ENCODE peak calls at places on chromosome 1, in seven cellular contexts. W is HCT116, C is HepG2, B is OCI-LY7, N is astrocyte, L is GM23338, J is IMR-90. M is an unnamed sample. For H3K4me1, the result is how much of the 10 kb centered on the place peaks cover.

GRCh38 chr1:25732821-25733220 is 67.2 kb upstream of the SELENON start:
- DNase-seq in B (no peak), L (no peak), C (no peak), J (no peak), W (no peak), N (no peak), M (no peak)

GRCh38 chr1:182255494-182255893 is 136.1 kb downstream of the GLUL start:
- DNase-seq in C (no peak), W (no peak), J (no peak), L (no peak), B (no peak), N (no peak), M (no peak)

GRCh38 chr1:47842228-47842627 is 155.0 kb downstream of the TRABD2B start:
- DNase-seq in C (no peak), W (no peak), L (no peak), N (no peak), B (no peak), J (no peak), M (no peak)

GRCh38 chr1:100147875-100148274 is 14.9 kb downstream of the TRMT13 start:
- DNase-seq in W (no peak), L (peak), J (no peak), B (no peak), N (no peak), C (no peak), M (no peak)

GRCh38 chr1:92314024-92314423 is 15.2 kb downstream of the RPAP2 start:
- DNase-seq in L (no peak), C (no peak), N (no peak), W (no peak), B (no peak), J (no peak), M (no peak)

GRCh38 chr1:38089712-38090360 is 43.2 kb upstream of the POU3F1 start:
- DNase-seq in J (no peak), W (no peak), N (no peak), L (no peak), B (no peak), C (no peak), M (no peak)

GRCh38 chr1:103900005-103900404 is 150.3 kb downstream of the AMY1C start:
- DNase-seq in B (no peak), J (no peak), W (no peak), L (no peak), N (no peak), C (no peak), M (no peak)

GRCh38 chr1:26053718-26054572 is 8.0 kb upstream of the SLC30A2 start:
- DNase-seq in B (no peak), C (no peak), N (no peak), J (no peak), W (no peak), L (peak), M (no peak)

GRCh38 chr1:92707709-92708108 is 77.2 kb downstream of the EVI5 start:
- DNase-seq in W (no peak), B (no peak), L (no peak), J (no peak), C (no peak), N (no peak), M (no peak)

GRCh38 chr1:83500987-83501591 is 497.8 kb downstream of the TTLL7 start:
- DNase-seq in N (no peak), J (no peak), B (no peak), C (no peak), L (no peak), W (no peak), M (no peak)

GRCh38 chr1:91005285-91005684 is 16.6 kb downstream of the ZNF644 start:
- DNase-seq in N (no peak), W (no peak), C (no peak), L (no peak), J (no peak), B (no peak), M (no peak)
- H2AFZ ChIP-seq in N (no peak), W (no peak), C (no peak), L (no peak), J (no peak), B (no peak), M (no peak)

GRCh38 chr1:33263890-33264504 is 7.7 kb downstream of the ZNF362 start:
- DNase-seq in N (no peak), C (no peak), L (no peak), W (no peak), J (no peak), B (no peak), M (no peak)
- H3K4me1 ChIP-seq in N (under half), C (half or more), L (under half), W (under half), J (under half), B (under half), M (under half)

DNA sequence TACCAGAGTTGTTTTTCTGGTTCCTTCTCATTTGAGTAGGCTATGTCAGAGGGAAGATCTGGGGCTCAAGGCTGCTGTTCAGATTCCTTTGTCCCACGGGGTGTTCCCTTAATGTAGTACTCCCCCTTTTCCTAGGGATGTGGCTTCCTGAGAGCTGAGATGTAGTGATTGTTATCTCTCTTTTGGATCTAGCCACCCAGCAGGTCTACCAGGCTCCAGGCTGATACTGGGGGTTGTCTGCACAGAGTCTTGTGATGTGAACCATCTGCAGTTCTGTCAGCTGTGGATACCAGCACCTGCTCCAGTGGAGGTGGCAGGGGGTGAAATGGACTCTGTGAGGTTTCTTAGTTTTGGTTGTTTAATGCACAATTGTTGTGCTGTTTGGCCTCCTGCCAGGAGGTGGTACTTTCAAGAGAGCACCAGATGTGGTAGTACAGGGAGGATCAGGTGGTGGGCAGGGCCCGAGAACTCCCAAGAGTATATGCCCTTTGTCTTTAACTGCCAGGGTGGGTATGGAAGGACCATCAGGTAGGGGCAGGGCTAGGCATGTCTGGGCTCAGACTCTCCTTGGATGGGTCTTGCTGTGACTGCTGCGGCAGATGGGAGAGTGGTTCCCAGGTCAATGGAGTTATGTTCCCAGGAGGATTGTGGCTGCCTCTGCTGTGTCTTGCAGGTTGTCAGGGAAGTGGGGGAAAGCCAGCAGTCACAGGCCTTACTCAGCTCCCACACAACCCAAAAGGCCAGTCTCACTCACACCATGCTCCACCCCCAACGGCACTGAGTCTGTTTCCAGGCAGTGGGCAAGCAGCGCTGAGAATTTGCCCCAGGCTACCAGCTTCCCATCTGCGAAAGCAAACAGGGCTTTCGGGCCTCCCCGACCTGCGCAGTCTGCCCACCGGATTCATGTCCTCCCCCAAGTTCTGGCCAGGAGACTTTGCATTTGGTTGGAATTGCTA is 64.2 kb downstream of the SERINC2 start:
- DNase-seq in C (no peak), B (peak), J (no peak), L (no peak), W (no peak), N (no peak), M (no peak)
- H2AFZ ChIP-seq in C (no peak), B (no peak), J (no peak), L (peak), W (no peak), N (no peak), M (no peak)

GRCh38 chr1:154865442-154866256 is 4.4 kb downstream of the KCNN3 start:
- DNase-seq in C (no peak), L (no peak), B (peak), J (no peak), N (no peak), W (no peak), M (no peak)
- H3K4me1 ChIP-seq in C (under half), L (under half), B (half or more), J (under half), N (half or more), W (under half), M (under half)

DNA sequence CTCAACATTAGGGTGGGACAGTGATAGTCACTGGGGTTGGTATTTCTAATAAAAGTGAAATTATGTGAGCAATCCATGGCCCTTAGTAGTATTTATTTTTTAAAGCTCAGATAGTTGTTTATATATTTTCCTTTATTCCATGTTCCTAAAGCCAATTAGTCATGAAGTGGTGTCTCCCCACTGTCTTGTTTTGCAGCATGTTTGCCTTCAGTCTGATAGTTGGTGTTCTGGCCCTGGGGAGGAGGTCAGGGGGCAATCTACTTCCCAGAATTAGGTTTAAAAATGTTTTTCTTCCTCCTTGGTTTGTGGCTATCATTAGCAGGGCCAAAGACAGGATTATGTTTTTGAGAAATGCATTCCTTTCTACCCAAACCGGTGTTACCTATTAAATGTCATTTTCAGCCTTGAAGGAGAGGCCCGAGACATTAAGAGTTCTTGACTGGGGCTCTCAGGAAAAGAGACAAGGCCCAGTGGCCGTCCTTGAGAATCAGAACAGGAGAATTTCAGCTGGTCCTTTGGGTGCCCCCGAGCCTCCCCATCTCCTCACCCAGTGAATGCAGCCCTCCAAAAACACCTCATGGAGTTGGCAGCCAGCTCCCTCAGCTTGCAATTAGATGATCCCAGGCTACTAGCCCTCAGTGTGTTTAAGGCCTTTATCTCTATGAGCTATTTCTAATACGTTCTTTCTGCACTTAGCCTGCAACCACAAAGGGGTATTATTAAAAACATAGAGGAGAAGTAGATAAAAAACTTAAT is 71.2 kb upstream of the NGF start:
- DNase-seq in L (no peak), N (no peak), B (no peak), C (no peak), W (no peak), J (no peak), M (no peak)
- H2AFZ ChIP-seq in L (no peak), N (no peak), B (no peak), C (no peak), W (no peak), J (no peak), M (no peak)

GRCh38 chr1:64948905-64949833 is 17.2 kb downstream of the JAK1 start:
- DNase-seq in W (peak), C (no peak), N (no peak), J (no peak), L (peak), B (no peak), M (peak)
- H3K4me1 ChIP-seq in W (under half), C (half or more), N (under half), J (under half), L (under half), B (half or more), M (under half)

GRCh38 chr1:117710710-117711109 is 104.9 kb downstream of the TENT5C start:
- DNase-seq in N (no peak), J (no peak), W (no peak), B (peak), L (peak), C (no peak), M (no peak)

GRCh38 chr1:117712598-117712997 is 106.8 kb downstream of the TENT5C start:
- DNase-seq in W (no peak), N (no peak), C (no peak), B (no peak), J (no peak), L (no peak), M (no peak)

GRCh38 chr1:117709398-117709797 is 103.5 kb downstream of the TENT5C start:
- DNase-seq in L (no peak), C (no peak), N (no peak), J (no peak), B (no peak), W (no peak), M (no peak)

GRCh38 chr1:117707371-117707770 is 101.5 kb downstream of the TENT5C start:
- DNase-seq in N (no peak), B (no peak), J (no peak), L (no peak), W (no peak), C (no peak), M (no peak)

GRCh38 chr1:117708323-117709288 is 102.8 kb downstream of the TENT5C start:
- DNase-seq in W (no peak), L (peak), N (no peak), J (no peak), C (no peak), B (no peak), M (no peak)
- H2AFZ ChIP-seq in W (no peak), L (peak), N (no peak), J (no peak), C (no peak), B (no peak), M (no peak)

M was measured in endothelial cell of umbilical vein.